ENCODE peak calls at places on chromosomes 4 and X, in six cellular contexts. O is body of pancreas, J is GM23338, E is mammary epithelial cell, M is HCT116, S is ascending aorta. H is an unnamed sample.

GRCh38 chr4:32133734-32134133 is 1413.6 kb downstream of the PCDH7 start:
- DNase-seq in O (no peak), J (peak; percentile 30), E (no peak), M (no peak), S (no peak), H (no peak)

GRCh38 chrX:37701588-37701987 is 16.0 kb downstream of the XK start:
- DNase-seq in O (no peak), J (peak; percentile 4), E (no peak), M (no peak), S (no peak), H (no peak)

GRCh38 chr4:127212701-127213100 is 420.1 kb upstream of the INTU start:
- DNase-seq in O (no peak), J (no peak), E (no peak), M (no peak), S (no peak), H (no peak)

GRCh38 chr4:1002131-1002630 is 9.0 kb upstream of the SLC26A1 start:
- DNase-seq in O (peak; percentile 77), J (peak; percentile 78), E (peak; percentile 17), M (no peak), S (no peak), H (no peak)

GRCh38 chrX:114201622-114202021 is 382.3 kb upstream of the HTR2C start:
- DNase-seq in O (no peak), J (peak; percentile 35), E (no peak), M (no peak), S (no peak), H (no peak)

GRCh38 chrX:56728752-56729151 is 291 bp upstream of the NBDY start:
- DNase-seq in O (peak; percentile 39), J (peak; percentile 7), E (peak; percentile 19), M (no peak), S (no peak), H (no peak)

GRCh38 chrX:153669174-153669890 is 4.3 kb downstream of the PNCK start:
- DNase-seq in O (no peak), J (no peak), E (no peak), M (no peak), S (no peak), H (no peak)

GRCh38 chrX:129593137-129593536 is 53.1 kb downstream of the OCRL start:
- DNase-seq in O (no peak), J (no peak), E (peak; percentile 18), M (no peak), S (no peak), H (no peak)

GRCh38 chrX:110173192-110174175 is 144.4 kb downstream of the AMMECR1 start:
- DNase-seq in O (peak; percentile 31), J (no peak), E (peak; percentile 68), M (no peak), S (no peak), H (no peak)

GRCh38 chrX:140180585-140180984 is 215.3 kb upstream of the CXorf66 start:
- DNase-seq in O (no peak), J (no peak), E (peak; percentile 85), M (no peak), S (no peak), H (no peak)

GRCh38 chr4:10111067-10111801 is 5.4 kb downstream of the WDR1 start:
- DNase-seq in O (no peak), J (peak; percentile 41), E (no peak), M (no peak), S (no peak), H (no peak)

GRCh38 chrX:52082578-52082977 is 13.6 kb upstream of the MAGED4B start:
- DNase-seq in O (no peak), J (no peak), E (peak; percentile 43), M (no peak), S (no peak), H (no peak)

GRCh38 chr4:5759236-5760075 is 48.5 kb downstream of the EVC start:
- DNase-seq in O (no peak), J (no peak), E (no peak), M (no peak), S (no peak), H (no peak)

GRCh38 chr4:20354120-20354519 is 102.4 kb downstream of the SLIT2 start:
- DNase-seq in O (no peak), J (peak; percentile 38), E (no peak), M (no peak), S (no peak), H (no peak)

GRCh38 chr4:81052119-81053068 is 21.9 kb downstream of the BMP3 start:
- DNase-seq in O (peak; percentile 77), J (peak; percentile 87), E (peak; percentile 26), M (peak; percentile 59), S (no peak), H (no peak)

GRCh38 chr4:100284302-100284701 is 94.0 kb upstream of the DDIT4L start:
- DNase-seq in O (no peak), J (peak; percentile 13), E (peak; percentile 20), M (no peak), S (no peak), H (no peak)

GRCh38 chrX:38275615-38276014 is 51.7 kb downstream of the RPGR start:
- DNase-seq in O (no peak), J (no peak), E (peak; percentile 79), M (peak; percentile 27), S (no peak), H (no peak)

GRCh38 chr4:166144607-166145006 is 271.6 kb downstream of the TLL1 start:
- DNase-seq in O (no peak), J (no peak), E (no peak), M (no peak), S (no peak), H (no peak)

GRCh38 chr4:128347930-128348660 is 60.5 kb upstream of the PGRMC2 start:
- DNase-seq in O (no peak), J (no peak), E (no peak), M (no peak), S (no peak), H (no peak)

GRCh38 chr4:172822322-172822721 is 346.3 kb upstream of the GALNT7 start:
- DNase-seq in O (no peak), J (no peak), E (no peak), M (no peak), S (no peak), H (no peak)

GRCh38 chr4:54237770-54238169 is 8.7 kb downstream of the PDGFRA start:
- DNase-seq in O (no peak), J (no peak), E (no peak), M (no peak), S (no peak), H (no peak)

GRCh38 chrX:72110051-72110926 is 21.4 kb downstream of the RTL5 start:
- DNase-seq in O (no peak), J (no peak), E (no peak), M (no peak), S (no peak), H (no peak)

GRCh38 chrX:119177278-119177677 is 49.7 kb upstream of the KIAA1210 start:
- DNase-seq in O (no peak), J (no peak), E (no peak), M (no peak), S (no peak), H (no peak)

GRCh38 chr4:73448448-73449203 is 12.6 kb downstream of the AFP start:
- DNase-seq in O (no peak), J (no peak), E (no peak), M (no peak), S (no peak), H (no peak)

GRCh38 chr4:73450398-73451004 is 14.5 kb downstream of the AFP start:
- DNase-seq in O (peak; percentile 47), J (peak; percentile 47), E (peak; percentile 52), M (no peak), S (no peak), H (no peak)

GRCh38 chr4:73445383-73446335 is 9.6 kb downstream of the AFP start:
- DNase-seq in O (no peak), J (peak; percentile 14), E (no peak), M (no peak), S (no peak), H (no peak)

GRCh38 chr4:73446336-73446938 is 10.4 kb downstream of the AFP start:
- DNase-seq in O (peak; percentile 13), J (peak; percentile 81), E (peak; percentile 43), M (peak; percentile 48), S (no peak), H (no peak)

GRCh38 chr4:73447701-73448100 is 11.7 kb downstream of the AFP start:
- DNase-seq in O (no peak), J (no peak), E (no peak), M (no peak), S (no peak), H (no peak)
- H3K4me1 ChIP-seq in O (peaks cover 9% of the 10 kb centered on the region), J (peaks cover 35% of the 10 kb centered on the region), E (peaks cover 7% of the 10 kb centered on the region), M (no peaks in the 10 kb centered on the region), S (no peaks in the 10 kb centered on the region), H (no peaks in the 10 kb centered on the region)

GRCh38 chr4:2076908-2077534 is 17.9 kb downstream of the NAT8L start:
- DNase-seq in O (no peak), J (no peak), E (no peak), M (no peak), S (no peak), H (no peak)
- H3K27ac ChIP-seq in O (no peak overlapping the region), J (no peak overlapping the region), E (no peak overlapping the region), M (no peak overlapping the region), S (no peak overlapping the region), H (no peak overlapping the region)

GRCh38 chr4:87053802-87054767 is 119.3 kb downstream of the AFF1 start:
- DNase-seq in O (no peak), J (no peak), E (no peak), M (no peak), S (no peak), H (no peak)
- TF ChIP-seq CTCF in O (no peak), J (no peak), E (no peak), M (no peak), S (no peak), H (no peak)

DNA sequence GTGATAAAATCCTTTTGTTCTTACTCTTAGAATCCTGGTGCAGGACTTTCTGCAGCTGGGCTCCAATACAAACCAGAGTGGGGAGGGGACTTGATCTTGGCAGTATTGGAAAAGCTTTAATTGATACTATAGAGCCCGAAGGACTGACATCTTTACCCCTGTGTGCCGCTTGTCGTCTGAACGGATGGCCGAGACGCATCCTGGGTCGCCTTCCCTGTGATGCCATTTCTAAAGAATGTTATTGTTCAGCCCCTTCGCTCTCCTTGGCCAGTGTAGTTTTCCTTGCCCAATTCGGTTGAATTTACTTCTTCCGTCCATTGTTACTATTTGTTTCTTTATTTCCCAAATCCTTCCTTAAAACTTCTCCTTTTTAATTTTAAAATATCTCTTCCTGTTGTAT is 80.9 kb downstream of the CLDN34 start:
- DNase-seq in O (no peak), J (peak; percentile 52), E (no peak), M (no peak), S (no peak), H (no peak)
- H3K4me1 ChIP-seq in O (peaks cover 27% of the 10 kb centered on the region), J (peaks cover 31% of the 10 kb centered on the region), E (peaks cover 57% of the 10 kb centered on the region), M (no peaks in the 10 kb centered on the region), S (no peaks in the 10 kb centered on the region), H (peaks cover 28% of the 10 kb centered on the region)

DNA sequence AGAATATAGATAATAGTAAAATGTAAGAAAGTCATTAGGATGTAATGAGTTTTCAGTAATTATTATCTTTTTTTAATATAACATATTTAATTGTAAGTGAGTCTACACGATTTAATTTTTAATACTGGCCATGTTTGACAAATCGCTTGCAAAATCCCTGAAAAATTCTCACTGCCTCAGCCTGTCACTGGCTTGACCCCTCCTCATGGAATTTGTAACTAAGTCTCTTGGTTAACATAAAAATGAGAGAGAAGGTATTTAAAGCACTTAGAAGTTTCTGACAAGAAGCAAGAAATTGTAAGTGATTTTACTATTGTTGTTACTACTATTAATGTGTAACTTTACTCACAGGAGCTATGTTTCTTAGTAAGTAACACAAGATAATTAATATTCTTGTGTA is 237.9 kb upstream of the GK2 start:
- DNase-seq in O (no peak), J (peak; percentile 57), E (no peak), M (no peak), S (no peak), H (no peak)
- H3K27ac ChIP-seq in O (no peak overlapping the region), J (peak overlapping the region; percentile 3), E (no peak overlapping the region), M (no peak overlapping the region), S (no peak overlapping the region), H (no peak overlapping the region)

GRCh38 chr4:154416183-154416543 is 75.4 kb downstream of the DCHS2 start:
- DNase-seq in O (peak; percentile 40), J (peak; percentile 76), E (no peak), M (no peak), S (no peak), H (no peak)
- TF ChIP-seq CTCF in O (no peak), J (peak; percentile 62), E (peak; percentile 29), M (peak; percentile 13), S (no peak), H (no peak)

H was measured in esophagus squamous epithelium.